ENCODE peak calls at places on chromosomes 16 and 17, in six cellular contexts. P is NCI-H1092 treated with DMSO at 0.1 percent for 48 hours; N is sciatic nerve; T is GM04504; J is T-helper 17 cell; S is CD4-positive, CD25-positive, alpha-beta regulatory T cell. I is an unnamed sample.

GRCh38 chr17:7652659-7653343 is 2.1 kb downstream of the ATP1B2 start:
- DNase-seq in P (no peak), N (no peak), T (no peak), J (no peak), S (no peak), I (no peak)

GRCh38 chr17:39776267-39776666 is 38.5 kb downstream of the GRB7 start:
- DNase-seq in P (no peak), N (no peak), T (no peak), J (no peak), S (no peak), I (no peak)

GRCh38 chr17:12318614-12319266 is 298.1 kb downstream of the MAP2K4 start:
- DNase-seq in P (no peak), N (no peak), T (no peak), J (no peak), S (no peak), I (no peak)

GRCh38 chr17:76948301-76948700 is 80.1 kb downstream of the MGAT5B start:
- DNase-seq in P (no peak), N (no peak), T (no peak), J (no peak), S (no peak), I (no peak)

GRCh38 chr17:18028684-18029540 is 10.1 kb downstream of the ATPAF2 start:
- DNase-seq in P (no peak), N (no peak), T (no peak), J (no peak), S (no peak), I (no peak)

GRCh38 chr16:84360170-84360569 is 8.2 kb upstream of the ATP2C2 start:
- DNase-seq in P (no peak), N (no peak), T (no peak), J (no peak), S (peak; percentile 5), I (no peak)

GRCh38 chr16:85894266-85894665 is 4.7 kb upstream of the IRF8 start:
- DNase-seq in P (no peak), N (no peak), T (no peak), J (no peak), S (no peak), I (no peak)

GRCh38 chr16:66001432-66001831 is 365.1 kb upstream of the CDH5 start:
- DNase-seq in P (no peak), N (no peak), T (no peak), J (no peak), S (no peak), I (no peak)

GRCh38 chr16:28843766-28844165 is 2.4 kb downstream of the TUFM start:
- DNase-seq in P (no peak), N (no peak), T (no peak), J (no peak), S (no peak), I (no peak)

GRCh38 chr17:50177983-50178834 is 12.4 kb downstream of the SGCA start:
- DNase-seq in P (peak; percentile 23), N (peak; percentile 82), T (peak; percentile 96), J (no peak), S (no peak), I (peak; percentile 96)

GRCh38 chr16:89341274-89341673 is 123.8 kb downstream of the ZNF778 start:
- DNase-seq in P (no peak), N (no peak), T (no peak), J (no peak), S (no peak), I (no peak)

GRCh38 chr17:16973760-16974540 is 2.0 kb upstream of the TNFRSF13B start:
- DNase-seq in P (no peak), N (no peak), T (no peak), J (no peak), S (no peak), I (no peak)

GRCh38 chr17:4634981-4635380 is 6.5 kb downstream of the ALOX15 start:
- DNase-seq in P (no peak), N (no peak), T (no peak), J (no peak), S (no peak), I (no peak)

GRCh38 chr17:1371893-1372590 is 28.0 kb downstream of the YWHAE start:
- DNase-seq in P (no peak), N (no peak), T (no peak), J (no peak), S (no peak), I (no peak)

GRCh38 chr17:50209472-50210248 is 8.2 kb upstream of the COL1A1 start:
- DNase-seq in P (no peak), N (peak; percentile 93), T (peak; percentile 99), J (no peak), S (no peak), I (peak; percentile 67)

GRCh38 chr17:27384261-27384701 is 72.0 kb upstream of the KSR1 start:
- DNase-seq in P (peak; percentile 60), N (peak; percentile 47), T (peak; percentile 93), J (no peak), S (no peak), I (peak; percentile 99)

GRCh38 chr17:48500435-48501426 is 30.1 kb downstream of the HOXB1 start:
- DNase-seq in P (peak; percentile 39), N (no peak), T (no peak), J (no peak), S (no peak), I (no peak)

GRCh38 chr17:74415608-74416396 is 16.1 kb upstream of the GPRC5C start:
- DNase-seq in P (no peak), N (no peak), T (no peak), J (no peak), S (no peak), I (no peak)

GRCh38 chr16:11145173-11145820 is 110.7 kb downstream of the SOCS1 start:
- DNase-seq in P (no peak), N (no peak), T (no peak), J (no peak), S (no peak), I (no peak)

GRCh38 chr16:26273607-26274006 is 581.8 kb downstream of the HS3ST4 start:
- DNase-seq in P (no peak), N (no peak), T (no peak), J (no peak), S (no peak), I (no peak)

GRCh38 chr16:1177053-1177452 is 24.1 kb downstream of the CACNA1H start:
- DNase-seq in P (no peak), N (no peak), T (no peak), J (no peak), S (no peak), I (no peak)

GRCh38 chr16:4597174-4597573 is 17.5 kb downstream of the UBALD1 start:
- DNase-seq in P (no peak), N (no peak), T (no peak), J (no peak), S (no peak), I (no peak)

GRCh38 chr17:7889166-7889584 is 586 bp downstream of the CHD3 start:
- DNase-seq in P (peak; percentile 96), N (peak; percentile 97), T (peak; percentile 91), J (peak; percentile 20), S (peak; percentile 16), I (peak; percentile 80)

GRCh38 chr16:10971560-10971961 is 27.2 kb downstream of the CLEC16A start:
- DNase-seq in P (peak; percentile 64), N (no peak), T (peak; percentile 88), J (no peak), S (no peak), I (peak; percentile 65)

GRCh38 chr17:37848690-37849616 is 75.3 kb upstream of the TBC1D3K start:
- DNase-seq in P (no peak), N (no peak), T (peak; percentile 66), J (no peak), S (no peak), I (peak; percentile 28)

GRCh38 chr16:64339052-64339770 is 782.7 kb downstream of the CDH11 start:
- DNase-seq in P (no peak), N (no peak), T (peak; percentile 86), J (no peak), S (no peak), I (peak; percentile 21)

GRCh38 chr17:80119839-80120238 is 18.5 kb downstream of the GAA start:
- DNase-seq in P (no peak), N (peak; percentile 39), T (no peak), J (no peak), S (no peak), I (no peak)

GRCh38 chr17:4676777-4677176 is 27.2 kb downstream of the PELP1 start:
- DNase-seq in P (no peak), N (no peak), T (no peak), J (no peak), S (no peak), I (no peak)

GRCh38 chr16:85090873-85091521 is 21.3 kb downstream of the CIBAR2 start:
- DNase-seq in P (no peak), N (no peak), T (no peak), J (no peak), S (no peak), I (no peak)

GRCh38 chr16:4892356-4893102 is 44.4 kb downstream of the PPL start:
- DNase-seq in P (no peak), N (no peak), T (no peak), J (no peak), S (no peak), I (no peak)

GRCh38 chr17:42670199-42670924 is 6.4 kb downstream of the PLEKHH3 start:
- DNase-seq in P (no peak), N (no peak), T (no peak), J (peak; percentile 60), S (peak; percentile 52), I (no peak)

I was measured in T1000.